ENCODE peak calls at places on chromosomes 16 and 17, in ten cellular contexts. Z is activated T-helper 2 cell treated with anti-CD3 and anti-CD28 coated beads, Interferon-gamma antibody, Interleukin-2, Interleukin-4, amounts not matched to agents 10 μg/mL and 5 μg/mL and 100 μg/mL, durations not matched to agents 14 hours and 24 hours and 36 hours; O is fibroblast of mammary gland; K is ELR; H is lung microvascular endothelial cell; D is CMK; R is NCI-H69; T is fibroblast of the conjunctiva; I is aorta; A is LoVo. E is an unnamed sample.

GRCh38 chr16:54284931-54285413 is 1.6 kb downstream of the IRX3 start:
- DNase-seq in O (peak; percentile 28), I (no peak), K (peak; percentile 17), D (no peak), A (no peak), Z (no peak), T (no peak), H (no peak), R (peak; percentile 30), E (no peak)

GRCh38 chr17:27445971-27446370 is 10.3 kb upstream of the KSR1 start:
- DNase-seq in A (no peak), H (no peak), I (no peak), K (no peak), O (no peak), D (no peak), T (no peak), R (no peak), Z (no peak), E (no peak)

GRCh38 chr16:69796285-69797118 is 34.4 kb downstream of the WWP2 start:
- DNase-seq in I (no peak), D (peak; percentile 32), H (peak; percentile 81), K (peak; percentile 79), Z (no peak), A (peak; percentile 49), T (peak; percentile 74), O (peak; percentile 82), R (peak; percentile 68), E (no peak)

GRCh38 chr16:30474062-30474452 is 1.5 kb downstream of the ITGAL start:
- DNase-seq in O (no peak), I (no peak), A (no peak), R (no peak), H (no peak), D (no peak), K (no peak), Z (no peak), T (no peak), E (no peak)

GRCh38 chr17:64492481-64493109 is 4.3 kb downstream of the POLG2 start:
- DNase-seq in T (no peak), O (peak; percentile 47), D (no peak), R (peak; percentile 27), Z (no peak), K (peak; percentile 66), I (no peak), H (peak; percentile 52), A (peak; percentile 8), E (no peak)

GRCh38 chr17:37177234-37177633 is 198.6 kb upstream of the C17orf78 start:
- DNase-seq in O (no peak), K (no peak), I (no peak), H (no peak), A (no peak), D (no peak), R (peak; percentile 93), Z (no peak), T (no peak), E (no peak)

GRCh38 chr17:17938388-17939107 is 33.7 kb downstream of the TOM1L2 start:
- DNase-seq in H (no peak), R (no peak), A (peak; percentile 52), T (no peak), Z (no peak), K (no peak), I (no peak), O (no peak), D (no peak), E (no peak)

GRCh38 chr17:74513987-74514631 is 17.2 kb downstream of the CD300LB start:
- DNase-seq in H (peak; percentile 39), O (peak; percentile 65), R (peak; percentile 47), Z (peak; percentile 63), K (peak; percentile 56), A (peak; percentile 7), T (peak; percentile 4), D (peak; percentile 62), I (no peak), E (peak; percentile 39)

GRCh38 chr16:84096447-84097005 is 20.2 kb downstream of the MBTPS1 start:
- DNase-seq in R (peak; percentile 69), H (no peak), K (no peak), O (no peak), D (no peak), T (no peak), Z (no peak), I (no peak), A (peak; percentile 15), E (no peak)

GRCh38 chr16:306911-307370 is 24.0 kb downstream of the PDIA2 start:
- DNase-seq in R (no peak), D (no peak), O (no peak), T (no peak), I (no peak), K (no peak), H (no peak), Z (no peak), A (no peak), E (no peak)

GRCh38 chr16:75836377-75837010 is 110.2 kb upstream of the CPHXL start:
- DNase-seq in D (no peak), I (no peak), Z (no peak), T (no peak), R (no peak), H (no peak), K (no peak), A (no peak), O (no peak), E (no peak)

GRCh38 chr17:63598284-63598683 is 2.4 kb upstream of the TACO1 start:
- DNase-seq in H (no peak), O (no peak), D (no peak), R (no peak), I (no peak), T (no peak), A (no peak), K (no peak), Z (no peak), E (no peak)

GRCh38 chr16:84001726-84002125 is 33.7 kb downstream of the NECAB2 start:
- DNase-seq in R (no peak), K (no peak), D (no peak), Z (no peak), H (no peak), O (no peak), T (no peak), A (no peak), I (no peak), E (no peak)

GRCh38 chr17:42287305-42288077 is 807 bp upstream of the STAT5A start:
- DNase-seq in D (peak; percentile 56), A (no peak), I (peak; percentile 88), K (no peak), O (peak; percentile 31), Z (no peak), H (peak; percentile 33), R (no peak), T (no peak), E (no peak)

GRCh38 chr16:75919664-75920063 is 193.4 kb upstream of the CPHXL start:
- DNase-seq in A (no peak), O (peak; percentile 44), D (no peak), T (peak; percentile 18), I (no peak), Z (no peak), H (no peak), R (no peak), K (no peak), E (no peak)

GRCh38 chr16:86171329-86171728 is 272.4 kb downstream of the IRF8 start:
- DNase-seq in A (no peak), R (no peak), H (no peak), K (peak; percentile 58), D (no peak), T (no peak), I (no peak), O (peak; percentile 71), Z (no peak), E (no peak)

GRCh38 chr16:18789515-18789849 is 652 bp downstream of the RPS15A start:
- DNase-seq in K (no peak), A (no peak), H (no peak), Z (no peak), R (no peak), T (no peak), O (no peak), I (no peak), D (no peak), E (no peak)

GRCh38 chr16:11576427-11577289 is 10.1 kb downstream of the LITAF start:
- DNase-seq in H (no peak), O (no peak), T (no peak), D (no peak), I (peak; percentile 37), Z (no peak), A (no peak), R (peak; percentile 89), K (no peak), E (no peak)

GRCh38 chr16:88287219-88287618 is 95.5 kb upstream of the ZNF469 start:
- DNase-seq in O (peak; percentile 36), A (peak; percentile 52), H (peak; percentile 27), D (peak; percentile 30), R (no peak), I (peak; percentile 59), Z (no peak), K (peak; percentile 60), T (no peak), E (no peak)

GRCh38 chr16:66519974-66520373 is 29.9 kb downstream of the TK2 start:
- DNase-seq in R (no peak), T (no peak), K (no peak), H (no peak), D (no peak), Z (no peak), A (no peak), I (no peak), O (no peak), E (no peak)

GRCh38 chr16:47851026-47851610 is 304.7 kb downstream of the ABCC12 start:
- DNase-seq in R (no peak), K (peak; percentile 15), Z (no peak), A (no peak), H (no peak), D (no peak), T (no peak), O (no peak), I (no peak), E (no peak)

GRCh38 chr17:38890410-38890746 is 20.5 kb downstream of the LASP1 start:
- DNase-seq in D (no peak), R (no peak), Z (no peak), K (no peak), I (no peak), T (no peak), A (no peak), O (no peak), H (no peak), E (no peak)

GRCh38 chr17:4897198-4897657 is 2.1 kb upstream of the C17orf107 start:
- DNase-seq in D (no peak), R (no peak), O (no peak), K (no peak), Z (no peak), A (no peak), T (no peak), I (no peak), H (no peak), E (no peak)

GRCh38 chr17:10368561-10368960 is 4.2 kb downstream of the MYH13 start:
- DNase-seq in R (no peak), H (no peak), A (no peak), T (no peak), K (no peak), O (no peak), Z (no peak), I (no peak), D (no peak), E (no peak)

GRCh38 chr16:1407749-1408148 is 6.8 kb downstream of the UNKL start:
- DNase-seq in K (no peak), D (no peak), O (peak; percentile 64), R (no peak), H (no peak), T (peak; percentile 18), A (no peak), Z (no peak), I (no peak), E (no peak)

GRCh38 chr17:49616086-49616485 is 40.4 kb downstream of the NXPH3 start:
- DNase-seq in K (peak; percentile 29), Z (no peak), A (no peak), T (no peak), O (peak; percentile 22), H (peak; percentile 34), D (no peak), R (no peak), I (no peak), E (no peak)

GRCh38 chr16:3152273-3153076 is 17.6 kb downstream of the ZNF213 start:
- DNase-seq in Z (peak; percentile 80), D (peak; percentile 84), O (peak; percentile 91), R (peak; percentile 96), T (peak; percentile 85), K (peak; percentile 91), I (peak; percentile 94), H (peak; percentile 89), A (peak; percentile 89), E (peak; percentile 53)

E was measured in T-helper 17 cell.